ENCODE peak calls at places on chromosomes 3 and 15, in nine cellular contexts. J, N, Q, X, C, Z, A, D and W are unnamed samples.

GRCh38 chr15:62582580-62582979 is 417.5 kb upstream of the C2CD4B start:
- DNase-seq in J (peak), N (no peak), Q (no peak), X (no peak), C (no peak), Z (no peak), A (no peak), D (no peak), W (no peak)

GRCh38 chr15:73295630-73296286 is 73.0 kb downstream of the HCN4 start:
- DNase-seq in J (no peak), N (peak), Q (no peak), X (peak), C (no peak), Z (no peak), A (peak), D (no peak), W (no peak)

GRCh38 chr3:177855021-177855420 is 657.7 kb upstream of the TBL1XR1 start:
- DNase-seq in J (no peak), N (no peak), Q (no peak), X (no peak), C (no peak), Z (no peak), A (no peak), D (no peak), W (no peak)

GRCh38 chr15:81291916-81292424 is 32.0 kb downstream of the STARD5 start:
- DNase-seq in J (no peak), N (no peak), Q (no peak), X (no peak), C (no peak), Z (no peak), A (no peak), D (peak), W (no peak)

GRCh38 chr3:50806806-50807205 is 132.1 kb downstream of the DOCK3 start:
- DNase-seq in J (peak), N (peak), Q (no peak), X (no peak), C (no peak), Z (peak), A (no peak), D (no peak), W (no peak)

GRCh38 chr15:100924436-100924835 is 5.3 kb downstream of the LRRK1 start:
- DNase-seq in J (no peak), N (no peak), Q (no peak), X (no peak), C (peak), Z (no peak), A (no peak), D (no peak), W (no peak)

GRCh38 chr3:60146121-60146520 is 1096.3 kb upstream of the CFAP20DC start:
- DNase-seq in J (no peak), N (no peak), Q (no peak), X (no peak), C (no peak), Z (no peak), A (no peak), D (no peak), W (no peak)

GRCh38 chr3:13348100-13348499 is 72.0 kb downstream of the NUP210 start:
- DNase-seq in J (no peak), N (no peak), Q (no peak), X (no peak), C (no peak), Z (no peak), A (no peak), D (no peak), W (no peak)

GRCh38 chr3:115100172-115100571 is 46.9 kb downstream of the ZBTB20 start:
- DNase-seq in J (peak), N (peak), Q (no peak), X (peak), C (no peak), Z (no peak), A (peak), D (peak), W (peak)

GRCh38 chr15:68818088-68818670 is 2.5 kb downstream of the ANP32A start:
- DNase-seq in J (peak), N (peak), Q (peak), X (peak), C (peak), Z (peak), A (peak), D (peak), W (peak)

GRCh38 chr15:70613259-70613658 is 150.1 kb downstream of the UACA start:
- DNase-seq in J (no peak), N (no peak), Q (no peak), X (no peak), C (no peak), Z (no peak), A (no peak), D (no peak), W (no peak)

GRCh38 chr15:59191855-59192237 is 14.8 kb upstream of the LDHAL6B start:
- DNase-seq in J (no peak), N (peak), Q (no peak), X (peak), C (no peak), Z (no peak), A (peak), D (no peak), W (no peak)

GRCh38 chr3:57951106-57951882 is 56.9 kb upstream of the FLNB start:
- DNase-seq in J (no peak), N (peak), Q (peak), X (peak), C (peak), Z (peak), A (peak), D (no peak), W (peak)

GRCh38 chr3:57948782-57949242 is 59.4 kb upstream of the FLNB start:
- DNase-seq in J (peak), N (no peak), Q (no peak), X (no peak), C (peak), Z (peak), A (no peak), D (no peak), W (no peak)

GRCh38 chr3:57948080-57948671 is 60.0 kb upstream of the FLNB start:
- DNase-seq in J (no peak), N (no peak), Q (no peak), X (no peak), C (peak), Z (peak), A (no peak), D (no peak), W (no peak)

GRCh38 chr3:57949344-57949743 is 58.9 kb upstream of the FLNB start:
- DNase-seq in J (no peak), N (no peak), Q (peak), X (no peak), C (no peak), Z (no peak), A (no peak), D (no peak), W (no peak)

GRCh38 chr3:57949779-57950618 is 58.2 kb upstream of the FLNB start:
- DNase-seq in J (no peak), N (peak), Q (no peak), X (no peak), C (no peak), Z (no peak), A (no peak), D (no peak), W (no peak)
- TF ChIP-seq CTCF in J (peak), N (peak), Q (no peak), X (peak), C (no peak), Z (peak), A (peak), D (peak), W (no peak)

GRCh38 chr3:38131621-38132369 is 5.1 kb downstream of the ACAA1 start:
- DNase-seq in J (peak), N (peak), Q (no peak), X (peak), C (peak), Z (peak), A (peak), D (no peak), W (peak)
- TF ChIP-seq CTCF in J (peak), N (peak), Q (peak), X (peak), C (no peak), Z (peak), A (peak), D (peak), W (no peak)

DNA sequence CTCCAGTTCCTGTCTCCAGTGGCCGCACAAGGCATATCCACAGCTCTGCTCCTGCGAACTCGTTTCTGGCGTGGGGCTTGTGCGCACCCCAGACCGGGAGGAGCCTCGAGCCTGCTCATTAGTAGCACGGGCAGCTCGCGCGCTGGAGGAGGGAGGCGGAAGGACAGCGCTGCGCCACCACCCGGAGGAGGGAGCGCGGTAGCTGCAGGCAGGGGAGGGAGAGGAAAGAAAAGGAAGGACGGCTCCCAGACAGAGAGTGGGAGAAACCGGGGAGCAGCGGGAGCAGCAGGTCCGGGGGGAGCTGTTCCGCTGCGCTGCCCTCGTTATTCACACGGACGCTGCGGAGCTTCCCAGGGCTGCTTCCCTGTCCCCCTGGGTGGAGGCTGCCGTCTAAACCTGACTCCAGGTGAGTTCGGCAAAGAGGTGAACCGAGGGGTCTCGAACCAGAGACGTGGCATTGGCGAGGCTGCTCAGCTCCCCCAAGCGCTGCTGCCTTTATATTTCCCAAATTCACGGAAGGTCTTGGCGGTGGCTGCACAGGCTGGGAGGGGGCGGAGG is 121.3 kb upstream of the ZNF717 start:
- DNase-seq in J (peak), N (peak), Q (peak), X (no peak), C (no peak), Z (peak), A (peak), D (no peak), W (no peak)
- TF ChIP-seq CTCF in J (peak), N (no peak), Q (no peak), X (no peak), C (no peak), Z (peak), A (no peak), D (no peak), W (no peak)

DNA sequence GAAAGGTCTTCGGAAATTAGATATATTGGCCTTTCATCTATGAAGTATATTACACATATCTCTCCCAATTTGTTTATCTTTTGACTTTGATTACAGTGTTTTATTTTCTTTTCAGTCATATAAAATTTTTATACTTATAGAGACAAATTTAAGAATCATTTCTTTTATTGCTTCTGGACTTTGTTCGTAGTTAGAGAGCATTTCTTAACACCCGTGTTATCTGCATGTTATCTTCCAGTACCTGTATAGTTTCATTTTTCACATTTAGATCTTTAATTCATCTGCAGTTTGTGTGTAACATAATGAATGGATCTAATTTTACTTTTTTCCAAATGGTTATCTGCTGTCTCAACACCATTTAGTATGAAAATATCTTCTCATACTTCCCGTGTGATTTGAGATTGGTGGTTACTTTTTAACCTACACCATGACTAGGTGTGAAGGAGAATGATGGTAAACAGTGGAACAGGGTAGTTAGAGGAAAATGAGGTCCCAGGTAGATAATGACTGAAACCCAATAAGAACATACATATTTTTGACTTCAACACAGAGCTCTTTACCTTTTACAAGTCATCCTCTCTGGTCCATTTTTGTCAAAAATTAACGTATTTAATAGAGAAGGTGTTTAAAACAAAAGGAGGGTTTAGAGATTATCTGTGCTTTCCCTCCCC is 99.3 kb downstream of the LPP start:
- DNase-seq in J (no peak), N (no peak), Q (no peak), X (no peak), C (no peak), Z (no peak), A (no peak), D (no peak), W (no peak)
- TF ChIP-seq CTCF in J (no peak), N (no peak), Q (no peak), X (no peak), C (no peak), Z (no peak), A (no peak), D (no peak), W (no peak)

DNA sequence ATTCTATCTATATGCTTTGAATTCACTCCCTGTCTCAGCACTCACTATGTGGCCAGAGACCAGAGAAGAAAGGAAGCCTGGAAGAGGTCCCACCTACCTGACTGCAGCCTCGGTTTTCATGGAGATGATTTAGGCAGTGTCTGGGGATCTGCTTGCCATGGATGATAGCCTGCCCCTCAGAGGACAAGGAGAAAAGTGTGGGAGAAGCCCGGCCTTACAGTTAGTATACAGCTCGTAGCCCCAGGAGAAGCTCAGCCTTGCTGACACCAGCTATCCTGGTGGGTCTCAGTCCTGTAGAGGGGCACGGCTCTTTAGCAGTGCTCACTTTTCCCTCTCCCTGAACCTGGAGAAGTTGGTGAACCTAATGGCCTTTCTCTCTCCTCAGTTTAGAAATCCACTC is 25.9 kb upstream of the RTP4 start:
- DNase-seq in J (no peak), N (no peak), Q (no peak), X (no peak), C (no peak), Z (no peak), A (no peak), D (no peak), W (no peak)
- TF ChIP-seq CTCF in J (no peak), N (no peak), Q (no peak), X (no peak), C (no peak), Z (peak), A (no peak), D (no peak), W (no peak)